ENCODE peak calls at places on chromosomes 12 and 14, in eight cellular contexts. T, O, M, W, Y, G, L and U are unnamed samples.

GRCh38 chr14:91350813-91351507 is 66.7 kb downstream of the CCDC88C start:
- DNase-seq in L (no peak), T (no peak), G (no peak), W (no peak), Y (no peak), O (no peak), M (no peak), U (no peak)

GRCh38 chr12:19683178-19683927 is 244.1 kb downstream of the AEBP2 start:
- DNase-seq in L (no peak), T (no peak), O (peak; percentile 68), G (no peak), W (no peak), Y (no peak), M (peak; percentile 64), U (peak; percentile 54)

GRCh38 chr12:7837366-7837765 is 35.3 kb downstream of the SLC2A14 start:
- DNase-seq in O (no peak), W (no peak), M (no peak), G (no peak), L (no peak), Y (no peak), T (no peak), U (no peak)

GRCh38 chr14:39005044-39005736 is 97.8 kb downstream of the SEC23A start:
- DNase-seq in Y (no peak), T (no peak), W (no peak), M (no peak), L (no peak), G (no peak), O (no peak), U (peak; percentile 81)

GRCh38 chr12:42961395-42961794 is 371.8 kb upstream of the PRICKLE1 start:
- DNase-seq in L (no peak), T (no peak), M (peak; percentile 45), Y (no peak), W (no peak), O (peak; percentile 88), G (no peak), U (no peak)

GRCh38 chr12:116280590-116281290 is 3.2 kb upstream of the MED13L start:
- DNase-seq in L (no peak), T (no peak), M (no peak), G (no peak), W (no peak), O (no peak), Y (no peak), U (no peak)

GRCh38 chr12:90909069-90909676 is 45.8 kb downstream of the CCER1 start:
- DNase-seq in L (peak; percentile 62), M (peak; percentile 77), G (peak; percentile 6), T (no peak), O (peak; percentile 46), Y (no peak), W (peak; percentile 65), U (peak; percentile 69)

GRCh38 chr12:65025070-65025469 is 96.0 kb downstream of the WIF1 start:
- DNase-seq in Y (no peak), L (peak; percentile 13), O (no peak), M (no peak), T (no peak), W (no peak), G (no peak), U (no peak)

GRCh38 chr14:24595046-24595808 is 14.3 kb downstream of the GZMH start:
- DNase-seq in W (no peak), O (peak; percentile 53), L (no peak), T (no peak), G (no peak), Y (no peak), M (no peak), U (no peak)

GRCh38 chr12:33617218-33617617 is 177.6 kb upstream of the SYT10 start:
- DNase-seq in O (no peak), M (no peak), W (no peak), Y (no peak), T (no peak), L (no peak), G (no peak), U (no peak)

GRCh38 chr12:122836027-122836921 is 1.0 kb downstream of the HIP1R start:
- DNase-seq in O (peak; percentile 29), T (peak; percentile 70), W (peak; percentile 48), G (no peak), M (peak; percentile 68), L (no peak), Y (peak; percentile 40), U (no peak)

GRCh38 chr12:5200276-5201087 is 156.8 kb downstream of the KCNA5 start:
- DNase-seq in W (peak; percentile 88), O (peak; percentile 31), G (no peak), L (peak; percentile 69), Y (no peak), M (peak; percentile 26), T (peak; percentile 87), U (peak; percentile 27)

GRCh38 chr12:46459111-46459510 is 86.5 kb upstream of the SLC38A2 start:
- DNase-seq in T (no peak), L (no peak), M (peak; percentile 76), W (no peak), G (no peak), Y (no peak), O (peak; percentile 30), U (peak; percentile 90)

GRCh38 chr12:93016752-93017350 is 87.8 kb upstream of the EEA1 start:
- DNase-seq in M (no peak), W (peak; percentile 29), L (no peak), Y (no peak), O (no peak), G (peak; percentile 10), T (no peak), U (no peak)

GRCh38 chr12:108175310-108175709 is 46.2 kb downstream of the WSCD2 start:
- DNase-seq in Y (no peak), W (peak; percentile 61), T (no peak), G (no peak), L (no peak), M (no peak), O (peak; percentile 6), U (no peak)

GRCh38 chr12:98578821-98579220 is 14.7 kb upstream of the SLC25A3 start:
- DNase-seq in L (no peak), W (no peak), O (no peak), G (no peak), T (no peak), Y (no peak), M (no peak), U (peak; percentile 31)

GRCh38 chr12:2354151-2354991 is 301.6 kb downstream of the CACNA1C start:
- DNase-seq in O (no peak), G (no peak), Y (no peak), L (peak; percentile 22), M (no peak), W (peak; percentile 64), T (no peak), U (no peak)

GRCh38 chr14:105891221-105891602 is 364.8 kb downstream of the TMEM121 start:
- DNase-seq in T (no peak), O (no peak), G (no peak), L (no peak), W (no peak), M (no peak), Y (no peak), U (no peak)

GRCh38 chr14:33279865-33280264 is 341.2 kb downstream of the NPAS3 start:
- DNase-seq in O (no peak), Y (no peak), L (no peak), M (no peak), W (no peak), T (no peak), G (no peak), U (no peak)

GRCh38 chr12:129028824-129029223 is 175.5 kb downstream of the GLT1D1 start:
- DNase-seq in L (no peak), Y (no peak), M (no peak), G (no peak), W (no peak), O (no peak), T (no peak), U (no peak)

GRCh38 chr12:12290206-12290605 is 23.4 kb upstream of the LRP6 start:
- DNase-seq in T (no peak), Y (no peak), O (no peak), G (no peak), L (no peak), W (no peak), M (no peak), U (no peak)

GRCh38 chr12:45981075-45981837 is 9.1 kb downstream of the SCAF11 start:
- DNase-seq in G (no peak), W (no peak), M (no peak), L (no peak), O (no peak), T (no peak), Y (no peak), U (no peak)

GRCh38 chr14:94026173-94026885 is at the start of gene OTUB2:
- DNase-seq in G (peak; percentile 98), Y (peak; percentile 91), W (peak; percentile 98), O (peak; percentile 98), L (peak; percentile 97), M (peak; percentile 99), T (peak; percentile 99), U (peak; percentile 98)

GRCh38 chr14:69693823-69694729 is 72.9 kb upstream of the SRSF5 start:
- DNase-seq in M (peak; percentile 17), O (no peak), G (no peak), W (no peak), T (no peak), Y (no peak), L (no peak), U (peak; percentile 15)

GRCh38 chr12:129312048-129312447 is 458.8 kb downstream of the GLT1D1 start:
- DNase-seq in T (no peak), W (peak; percentile 48), M (no peak), O (peak; percentile 3), G (no peak), Y (no peak), L (no peak), U (peak; percentile 13)

GRCh38 chr14:22532345-22533056 is 56.5 kb downstream of the DAD1 start:
- DNase-seq in T (no peak), O (peak; percentile 85), M (peak; percentile 42), G (no peak), L (no peak), W (no peak), Y (no peak), U (peak; percentile 28)

GRCh38 chr12:33581613-33582122 is 142.0 kb upstream of the SYT10 start:
- DNase-seq in Y (no peak), G (no peak), O (no peak), W (no peak), M (no peak), L (no peak), T (no peak), U (no peak)

GRCh38 chr12:23949212-23950010 is at the start of gene SOX5:
- DNase-seq in Y (no peak), W (peak; percentile 89), L (peak; percentile 53), G (peak; percentile 48), T (peak; percentile 79), O (peak; percentile 29), M (no peak), U (peak; percentile 83)

GRCh38 chr14:74569826-74570591 is 42.0 kb downstream of the LTBP2 start:
- DNase-seq in M (peak; percentile 64), G (no peak), L (no peak), O (peak; percentile 95), Y (no peak), W (no peak), T (peak; percentile 69), U (no peak)

GRCh38 chr12:46578190-46578982 is 205.8 kb upstream of the SLC38A2 start:
- DNase-seq in O (no peak), Y (no peak), W (no peak), T (no peak), L (no peak), G (no peak), M (no peak), U (no peak)

GRCh38 chr12:47094804-47095203 is 15.0 kb upstream of the AMIGO2 start:
- DNase-seq in Y (no peak), O (peak; percentile 75), L (no peak), G (no peak), T (no peak), M (no peak), W (no peak), U (no peak)

GRCh38 chr12:52903855-52904508 is 894 bp downstream of the KRT8 start:
- DNase-seq in W (peak; percentile 80), L (peak; percentile 54), M (peak; percentile 33), G (no peak), T (peak; percentile 83), O (peak; percentile 47), Y (peak; percentile 26), U (peak; percentile 40)